ENCODE peak calls at places on chromosomes 6 and 20, in eight cellular contexts. X is cardiac fibroblast; J is endothelial cell; T is heart left ventricle; B is kidney; M is anterior cingulate cortex; A is effector CD4-positive, alpha-beta T cell; P is iPS DF 19.7. I is an unnamed sample.
A peak's percentile ranks its signal among the peaks of the same experiment; 100 is the strongest.

GRCh38 chr6:113318553-113318952 is 538.6 kb upstream of the MARCKS start:
- DNase-seq in X (no peak), J (no peak), T (no peak), B (no peak), M (no peak), A (no peak), P (no peak), I (no peak)

GRCh38 chr6:22029169-22029568 is 267.7 kb downstream of the PRL start:
- DNase-seq in X (peak; percentile 23), J (no peak), T (no peak), B (no peak), M (no peak), A (no peak), P (no peak), I (no peak)

GRCh38 chr6:167919349-167919748 is 78.1 kb upstream of the KIF25 start:
- DNase-seq in X (no peak), J (no peak), T (no peak), B (no peak), M (no peak), A (no peak), P (no peak), I (no peak)

GRCh38 chr20:52303281-52303950 is 111.8 kb upstream of the ZFP64 start:
- DNase-seq in X (no peak), J (no peak), T (no peak), B (no peak), M (no peak), A (no peak), P (no peak), I (no peak)

GRCh38 chr6:13846841-13847240 is 32.5 kb upstream of the MCUR1 start:
- DNase-seq in X (no peak), J (no peak), T (no peak), B (no peak), M (no peak), A (no peak), P (peak; percentile 84), I (no peak)

GRCh38 chr6:108846628-108847027 is 1.6 kb upstream of the ARMC2 start:
- DNase-seq in X (no peak), J (no peak), T (no peak), B (no peak), M (no peak), A (no peak), P (no peak), I (no peak)

GRCh38 chr20:1807394-1807793 is 87.8 kb upstream of the SIRPA start:
- DNase-seq in X (no peak), J (no peak), T (no peak), B (no peak), M (no peak), A (no peak), P (no peak), I (no peak)

GRCh38 chr20:51275816-51276215 is 252.9 kb upstream of the KCNG1 start:
- DNase-seq in X (peak; percentile 63), J (no peak), T (no peak), B (no peak), M (peak; percentile 16), A (no peak), P (no peak), I (no peak)

GRCh38 chr6:50637267-50637666 is 76.1 kb upstream of the TFAP2D start:
- DNase-seq in X (no peak), J (no peak), T (no peak), B (no peak), M (no peak), A (no peak), P (no peak), I (no peak)

GRCh38 chr6:8589941-8590676 is 154.8 kb upstream of the SLC35B3 start:
- DNase-seq in X (no peak), J (no peak), T (no peak), B (no peak), M (no peak), A (no peak), P (peak; percentile 5), I (peak; percentile 29)

GRCh38 chr6:82783587-82784253 is 281.9 kb downstream of the UBE3D start:
- DNase-seq in X (no peak), J (no peak), T (no peak), B (no peak), M (no peak), A (no peak), P (peak; percentile 42), I (no peak)

GRCh38 chr6:160116411-160116810 is 5.2 kb upstream of the SLC22A1 start:
- DNase-seq in X (no peak), J (no peak), T (no peak), B (no peak), M (no peak), A (no peak), P (no peak), I (no peak)

GRCh38 chr20:17967595-17968365 is 814 bp downstream of the SNX5 start:
- DNase-seq in X (peak; percentile 59), J (no peak), T (no peak), B (no peak), M (no peak), A (no peak), P (no peak), I (no peak)